ENCODE peak calls at places on chromosomes 16 and 17, in six cellular contexts. J, C, Y, P, U and B are unnamed samples.

GRCh38 chr16:50246299-50247122 is 19.8 kb upstream of the ADCY7 start:
- DNase-seq in J (no peak), C (peak), Y (peak), P (no peak), U (no peak), B (no peak)

GRCh38 chr17:16470302-16470701 is 21.7 kb downstream of the LRRC75A start:
- DNase-seq in J (no peak), C (peak), Y (no peak), P (no peak), U (no peak), B (no peak)

GRCh38 chr17:35341465-35341992 is 31.9 kb downstream of the SLFN11 start:
- DNase-seq in J (peak), C (no peak), Y (no peak), P (no peak), U (no peak), B (peak)

GRCh38 chr17:57726213-57726612 is 18.9 kb downstream of the CCDC182 start:
- DNase-seq in J (no peak), C (no peak), Y (no peak), P (no peak), U (no peak), B (no peak)

GRCh38 chr16:85185281-85185680 is 73.0 kb upstream of the CIBAR2 start:
- DNase-seq in J (no peak), C (no peak), Y (no peak), P (no peak), U (no peak), B (no peak)

GRCh38 chr16:88301886-88302285 is 80.9 kb upstream of the ZNF469 start:
- DNase-seq in J (no peak), C (no peak), Y (no peak), P (no peak), U (no peak), B (no peak)

GRCh38 chr17:46841561-46842379 is 9.6 kb upstream of the WNT9B start:
- DNase-seq in J (no peak), C (peak), Y (peak), P (no peak), U (peak), B (no peak)

GRCh38 chr16:57897053-57897784 is 73.7 kb downstream of the CNGB1 start:
- DNase-seq in J (no peak), C (no peak), Y (no peak), P (no peak), U (no peak), B (no peak)

GRCh38 chr17:27551701-27552466 is 79.1 kb upstream of the LGALS9 start:
- DNase-seq in J (no peak), C (no peak), Y (no peak), P (peak), U (no peak), B (no peak)

GRCh38 chr17:41629316-41629715 is 4.9 kb upstream of the KRT17 start:
- DNase-seq in J (no peak), C (no peak), Y (no peak), P (no peak), U (no peak), B (no peak)

GRCh38 chr16:25124503-25124902 is 13.0 kb downstream of the LCMT1 start:
- DNase-seq in J (no peak), C (no peak), Y (no peak), P (no peak), U (no peak), B (no peak)

GRCh38 chr17:68972119-68972704 is 17.0 kb upstream of the ABCA8 start:
- DNase-seq in J (no peak), C (peak), Y (no peak), P (peak), U (peak), B (no peak)

GRCh38 chr16:46737621-46738214 is 10.4 kb downstream of the MYLK3 start:
- DNase-seq in J (no peak), C (no peak), Y (no peak), P (no peak), U (no peak), B (no peak)

GRCh38 chr17:71709271-71709670 is 411.5 kb upstream of the SOX9 start:
- DNase-seq in J (no peak), C (no peak), Y (no peak), P (no peak), U (no peak), B (no peak)

GRCh38 chr16:17160285-17160854 is 310.4 kb downstream of the XYLT1 start:
- DNase-seq in J (no peak), C (no peak), Y (peak), P (no peak), U (peak), B (no peak)

GRCh38 chr16:20889625-20890275 is 10.4 kb downstream of the DCUN1D3 start:
- DNase-seq in J (no peak), C (no peak), Y (no peak), P (no peak), U (no peak), B (no peak)

GRCh38 chr17:59534583-59534982 is 30.8 kb upstream of the DHX40 start:
- DNase-seq in J (no peak), C (peak), Y (no peak), P (peak), U (peak), B (no peak)

GRCh38 chr16:67561824-67562525 is 351 bp upstream of the CTCF start:
- DNase-seq in J (peak), C (peak), Y (peak), P (peak), U (peak), B (peak)

GRCh38 chr17:50689956-50690886 is 17.5 kb downstream of the ANKRD40 start:
- DNase-seq in J (no peak), C (peak), Y (no peak), P (no peak), U (no peak), B (no peak)

GRCh38 chr16:81713295-81713772 is 65.8 kb upstream of the PLCG2 start:
- DNase-seq in J (no peak), C (no peak), Y (no peak), P (no peak), U (no peak), B (no peak)

GRCh38 chr17:2215616-2216364 is 87.8 kb downstream of the SMG6 start:
- DNase-seq in J (no peak), C (peak), Y (peak), P (no peak), U (no peak), B (peak)

GRCh38 chr16:55660026-55660425 is 4.2 kb downstream of the SLC6A2 start:
- DNase-seq in J (no peak), C (no peak), Y (no peak), P (no peak), U (no peak), B (no peak)

GRCh38 chr16:73912850-73913249 is 383.8 kb upstream of the PSMD7 start:
- DNase-seq in J (no peak), C (no peak), Y (no peak), P (no peak), U (no peak), B (no peak)

GRCh38 chr17:8226536-8227237 is 16.3 kb upstream of the AURKB start:
- DNase-seq in J (peak), C (peak), Y (peak), P (no peak), U (peak), B (peak)

GRCh38 chr16:75491876-75492275 is 3.4 kb downstream of the CHST6 start:
- DNase-seq in J (no peak), C (peak), Y (no peak), P (no peak), U (no peak), B (no peak)

GRCh38 chr17:30450125-30451027 is 26.8 kb upstream of the GOSR1 start:
- DNase-seq in J (no peak), C (no peak), Y (no peak), P (peak), U (no peak), B (no peak)
- TF ChIP-seq GABPA in J (no peak), C (no peak), Y (no peak), P (no peak), U (no peak), B (no peak)

DNA sequence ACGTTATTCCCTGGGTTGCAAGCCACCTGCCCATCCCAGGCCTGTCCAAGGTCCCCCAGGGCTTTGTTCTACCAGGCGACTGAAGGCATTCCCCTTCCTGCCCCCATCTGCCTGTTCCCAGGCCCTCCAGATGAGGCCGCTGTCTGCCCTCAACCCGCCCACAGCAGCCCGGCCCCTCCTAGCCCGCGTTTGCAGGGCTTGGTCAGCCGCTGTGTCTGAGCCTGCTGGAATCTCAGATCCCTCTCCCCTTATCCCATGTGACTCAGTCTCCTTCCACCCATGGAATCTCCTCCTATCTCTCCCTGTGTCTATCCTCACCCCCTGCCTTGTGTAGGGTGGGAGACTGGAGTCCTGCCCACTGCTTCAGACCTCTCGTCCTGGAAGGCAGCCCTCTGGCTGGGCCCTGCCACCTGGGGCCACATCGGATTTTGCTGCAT is 186.0 kb upstream of the TNRC6C start:
- DNase-seq in J (no peak), C (peak), Y (peak), P (peak), U (peak), B (peak)
- TF ChIP-seq GABPA in J (no peak), C (no peak), Y (peak), P (no peak), U (no peak), B (no peak)

GRCh38 chr17:65530158-65530984 is 31.1 kb downstream of the AXIN2 start:
- DNase-seq in J (no peak), C (no peak), Y (no peak), P (no peak), U (no peak), B (no peak)
- TF ChIP-seq GABPA in J (no peak), C (no peak), Y (no peak), P (no peak), U (no peak), B (no peak)

DNA sequence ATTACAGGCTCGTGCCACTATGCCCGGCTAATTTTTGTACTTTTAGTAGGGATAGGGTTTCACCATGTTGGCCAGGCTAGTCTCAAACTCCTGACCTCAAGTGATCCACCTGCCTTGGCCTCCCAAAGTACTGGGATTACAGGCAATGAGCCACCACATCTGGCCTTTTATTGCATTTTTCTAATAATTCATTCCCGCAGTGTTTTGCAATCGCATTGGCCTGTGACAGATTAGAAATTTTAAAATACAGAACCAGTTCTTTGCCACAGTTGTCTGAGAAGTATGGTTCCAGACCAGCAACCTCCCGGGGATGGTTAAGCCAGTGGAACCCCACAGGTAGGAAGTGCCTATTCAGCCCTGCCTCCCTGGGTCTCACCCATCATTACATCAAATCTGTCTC is 3.2 kb upstream of the CRHR1 start:
- DNase-seq in J (no peak), C (no peak), Y (no peak), P (no peak), U (no peak), B (no peak)
- TF ChIP-seq GABPA in J (no peak), C (no peak), Y (no peak), P (no peak), U (no peak), B (no peak)

GRCh38 chr17:80264048-80264792 is 3.6 kb downstream of the RNF213 start:
- DNase-seq in J (no peak), C (no peak), Y (no peak), P (no peak), U (no peak), B (no peak)

GRCh38 chr17:80264793-80265075 is 4.1 kb downstream of the RNF213 start:
- DNase-seq in J (no peak), C (no peak), Y (no peak), P (no peak), U (no peak), B (no peak)

GRCh38 chr17:80263253-80264047 is 2.8 kb downstream of the RNF213 start:
- DNase-seq in J (peak), C (peak), Y (peak), P (peak), U (peak), B (peak)

GRCh38 chr17:80267391-80267790 is 6.7 kb downstream of the RNF213 start:
- DNase-seq in J (no peak), C (no peak), Y (no peak), P (no peak), U (no peak), B (no peak)

DNA sequence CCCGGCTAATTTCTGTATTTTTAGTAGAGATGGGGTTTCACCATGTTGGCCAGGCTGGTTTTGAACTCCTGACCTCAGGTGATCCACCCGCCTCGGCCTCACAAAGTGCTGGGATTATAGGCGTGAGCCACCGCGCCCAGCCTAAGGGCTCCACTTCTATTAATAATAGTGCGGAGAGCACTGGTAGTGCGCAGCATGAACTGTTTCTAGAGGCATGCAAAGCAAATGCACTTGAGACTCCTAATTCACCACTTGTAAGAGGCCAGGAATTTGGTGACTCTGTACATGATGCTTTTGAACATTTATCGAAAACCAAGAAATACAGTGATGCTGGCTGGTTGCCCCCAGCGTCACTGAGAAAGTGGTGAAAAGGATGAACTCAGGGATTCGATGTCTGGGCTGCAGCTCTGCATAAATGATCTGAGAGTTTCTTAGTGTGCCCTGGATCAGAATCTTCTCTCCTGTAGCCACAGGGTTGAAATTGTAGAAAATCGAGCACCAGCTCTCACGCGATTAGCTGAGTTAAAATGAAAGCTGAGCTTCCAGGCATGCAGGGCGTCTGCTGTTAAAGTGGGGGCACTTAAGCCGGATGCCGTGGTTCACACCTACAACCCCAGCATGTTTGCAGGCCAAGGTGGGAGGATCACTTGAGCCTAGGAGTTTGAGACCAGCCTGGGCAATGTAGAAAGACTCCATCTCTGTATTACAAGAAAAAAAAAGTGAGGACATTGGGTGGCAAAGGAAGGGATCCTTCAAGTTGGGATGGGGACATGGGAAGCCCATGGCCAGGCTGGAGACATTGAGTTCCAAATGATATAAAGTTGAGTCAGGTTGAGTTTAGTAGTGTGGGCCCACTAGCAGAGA is 4.8 kb downstream of the RNF213 start:
- DNase-seq in J (peak), C (no peak), Y (no peak), P (no peak), U (no peak), B (no peak)
- TF ChIP-seq GABPA in J (no peak), C (no peak), Y (no peak), P (no peak), U (no peak), B (no peak)

GRCh38 chr17:39763046-39763800 is 25.5 kb downstream of the GRB7 start:
- DNase-seq in J (no peak), C (no peak), Y (no peak), P (no peak), U (no peak), B (no peak)

GRCh38 chr17:39765159-39765558 is 27.4 kb downstream of the GRB7 start:
- DNase-seq in J (no peak), C (no peak), Y (no peak), P (no peak), U (no peak), B (no peak)

GRCh38 chr17:39759204-39759603 is 21.5 kb downstream of the GRB7 start:
- DNase-seq in J (no peak), C (no peak), Y (no peak), P (no peak), U (no peak), B (no peak)

GRCh38 chr17:39757931-39758873 is 20.5 kb downstream of the GRB7 start:
- DNase-seq in J (peak), C (no peak), Y (no peak), P (no peak), U (no peak), B (peak)

DNA sequence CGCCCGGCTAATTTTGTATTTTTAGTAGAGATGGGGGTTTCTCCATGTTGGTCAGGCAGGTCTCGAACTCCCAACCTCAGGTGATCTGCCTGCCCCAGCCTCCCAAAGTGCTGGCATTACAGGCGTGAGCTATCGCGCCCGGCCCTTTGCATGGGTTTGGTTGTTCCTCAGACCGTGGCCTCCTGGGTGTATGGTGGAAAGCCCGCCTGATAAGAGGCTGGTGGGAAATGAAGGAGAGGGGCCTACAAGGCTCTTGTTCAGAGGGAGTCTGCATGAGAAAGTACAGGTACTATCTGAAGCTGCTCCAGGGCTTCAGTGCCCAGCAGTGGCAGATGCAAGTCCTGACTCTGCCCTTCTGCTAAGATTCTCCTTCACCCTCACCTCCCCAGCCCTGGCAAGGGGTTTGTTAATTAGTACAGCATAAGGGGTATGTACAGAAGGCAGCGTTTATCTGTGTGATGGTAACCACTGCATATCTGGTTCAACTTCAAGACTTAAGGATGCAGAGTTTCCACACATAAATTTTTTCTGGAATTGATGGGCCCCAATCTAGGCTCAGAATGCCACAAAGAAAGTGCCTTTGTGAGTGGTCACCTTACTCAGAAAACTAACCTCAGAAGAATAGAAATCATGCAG is 24.2 kb downstream of the GRB7 start:
- DNase-seq in J (no peak), C (no peak), Y (no peak), P (no peak), U (no peak), B (no peak)
- TF ChIP-seq GABPA in J (no peak), C (no peak), Y (no peak), P (no peak), U (no peak), B (no peak)